ENCODE peak calls at places on chromosomes 7 and 10, in seven cellular contexts. C is neural progenitor cell, P is hepatocyte, Y is endothelial cell, L is right atrium auricular region, F is upper lobe of right lung, N is choroid plexus epithelial cell. B is an unnamed sample.

GRCh38 chr10:101995451-101996063 is 60.4 kb downstream of the ARMH3 start:
- DNase-seq in P (no peak), C (no peak), Y (no peak), N (peak), F (no peak), L (no peak), B (no peak)

GRCh38 chr7:36281945-36282727 is 107.5 kb upstream of the ANLN start:
- DNase-seq in F (no peak), Y (no peak), L (no peak), N (peak), P (no peak), C (no peak), B (peak)

GRCh38 chr10:26044123-26044749 is 110.2 kb downstream of the MYO3A start:
- DNase-seq in N (peak), P (peak), C (peak), Y (no peak), F (peak), L (no peak), B (no peak)

GRCh38 chr10:3206516-3207157 is 34.1 kb upstream of the PITRM1 start:
- DNase-seq in C (no peak), F (no peak), N (peak), P (no peak), L (no peak), Y (no peak), B (no peak)

GRCh38 chr10:88851706-88852105 is at the start of gene ANKRD22:
- DNase-seq in L (peak), N (peak), C (no peak), P (peak), Y (no peak), F (no peak), B (peak)

GRCh38 chr7:12629816-12630614 is 57.4 kb upstream of the ARL4A start:
- DNase-seq in C (no peak), F (no peak), Y (no peak), N (no peak), L (no peak), P (no peak), B (no peak)

GRCh38 chr7:156897673-156898072 is 4.7 kb upstream of the LMBR1 start:
- DNase-seq in N (no peak), L (no peak), F (no peak), P (no peak), Y (no peak), C (no peak), B (no peak)

GRCh38 chr10:119274519-119275045 is 67.2 kb downstream of the GRK5 start:
- DNase-seq in N (no peak), F (no peak), L (no peak), Y (no peak), P (no peak), C (no peak), B (no peak)

GRCh38 chr10:117241541-117242462 is 888 bp downstream of the SLC18A2 start:
- DNase-seq in P (peak), Y (peak), F (no peak), N (peak), C (peak), L (no peak), B (no peak)

GRCh38 chr7:143444063-143444782 is 970 bp downstream of the TAS2R60 start:
- DNase-seq in F (no peak), L (no peak), Y (no peak), N (no peak), P (no peak), C (no peak), B (no peak)

GRCh38 chr7:20085086-20085485 is 132.1 kb downstream of the MACC1 start:
- DNase-seq in P (peak), C (no peak), Y (no peak), F (no peak), L (no peak), N (no peak), B (no peak)

GRCh38 chr10:75773139-75773801 is 341.8 kb downstream of the LRMDA start:
- DNase-seq in C (no peak), L (peak), N (peak), P (peak), F (no peak), Y (no peak), B (no peak)

GRCh38 chr7:106421181-106421762 is 136.5 kb upstream of the NAMPT start:
- DNase-seq in N (peak), Y (no peak), F (peak), L (peak), C (no peak), P (peak), B (peak)

GRCh38 chr10:97640868-97641811 is 669 bp downstream of the PI4K2A start:
- DNase-seq in Y (peak), P (peak), F (peak), L (peak), C (peak), N (peak), B (peak)

GRCh38 chr10:123385508-123385907 is 231.3 kb downstream of the BUB3 start:
- DNase-seq in P (no peak), F (no peak), C (no peak), Y (no peak), N (no peak), L (no peak), B (no peak)

GRCh38 chr7:153628825-153629224 is 423.4 kb upstream of the DPP6 start:
- DNase-seq in P (no peak), C (no peak), Y (no peak), L (no peak), F (no peak), N (no peak), B (no peak)

GRCh38 chr7:81232084-81232799 is 313.4 kb upstream of the SEMA3C start:
- DNase-seq in N (no peak), Y (no peak), P (no peak), C (no peak), F (no peak), L (no peak), B (no peak)

GRCh38 chr10:122233857-122234348 is 37.2 kb upstream of the BTBD16 start:
- DNase-seq in F (no peak), C (no peak), L (no peak), Y (no peak), P (no peak), N (no peak), B (no peak)

DNA sequence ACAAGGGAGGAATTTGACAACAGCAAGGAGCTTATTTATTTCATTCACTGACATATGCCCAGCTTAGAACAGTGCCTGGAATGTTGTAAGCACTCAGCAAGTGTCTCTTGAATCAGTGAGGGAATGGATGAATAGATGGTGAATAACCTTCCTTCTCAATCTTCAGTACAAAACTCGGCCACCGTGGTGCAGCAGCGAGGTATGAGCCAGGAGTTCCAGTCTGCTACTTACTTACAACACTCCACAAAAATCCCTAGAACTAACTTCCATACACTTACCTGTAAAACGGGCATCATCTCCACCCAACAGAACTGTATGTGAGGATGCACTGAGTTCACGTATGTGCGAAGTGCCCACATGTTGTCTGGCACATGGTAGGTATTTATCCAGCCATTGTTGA is 237.4 kb downstream of the WDR11 start:
- DNase-seq in Y (peak), N (peak), C (peak), P (peak), L (no peak), F (no peak), B (no peak)
- TF ChIP-seq CTCF in Y (peak), N (peak), C (peak), P (peak), L (no peak), F (peak), B (no peak)

GRCh38 chr7:121753965-121754364 is 119.0 kb upstream of the PTPRZ1 start:
- DNase-seq in P (no peak), C (no peak), L (no peak), N (no peak), F (no peak), Y (no peak), B (no peak)

GRCh38 chr7:121755818-121756501 is 117.0 kb upstream of the PTPRZ1 start:
- DNase-seq in C (peak), Y (no peak), F (no peak), P (peak), L (no peak), N (no peak), B (no peak)

GRCh38 chr7:121755286-121755685 is 117.7 kb upstream of the PTPRZ1 start:
- DNase-seq in P (no peak), N (peak), C (no peak), Y (no peak), F (no peak), L (no peak), B (no peak)

GRCh38 chr7:121748546-121748945 is 124.4 kb upstream of the PTPRZ1 start:
- DNase-seq in L (no peak), N (no peak), F (no peak), P (no peak), Y (no peak), C (no peak), B (no peak)

GRCh38 chr7:121752706-121753105 is 120.3 kb upstream of the PTPRZ1 start:
- DNase-seq in P (peak), L (no peak), F (no peak), C (peak), N (peak), Y (no peak), B (no peak)
- TF ChIP-seq CTCF in P (peak), L (peak), F (no peak), C (peak), N (peak), Y (no peak), B (no peak)

GRCh38 chr7:24403557-24403956 is 119.6 kb downstream of the NPY start:
- DNase-seq in P (no peak), F (no peak), Y (no peak), C (no peak), N (no peak), L (no peak), B (no peak)

GRCh38 chr7:24404315-24404714 is 120.3 kb downstream of the NPY start:
- DNase-seq in Y (no peak), F (no peak), C (no peak), L (no peak), N (no peak), P (no peak), B (no peak)

GRCh38 chr7:24402655-24403054 is 118.7 kb downstream of the NPY start:
- DNase-seq in F (no peak), P (no peak), N (no peak), L (no peak), C (no peak), Y (no peak), B (no peak)

GRCh38 chr7:24405002-24405401 is 121.0 kb downstream of the NPY start:
- DNase-seq in C (no peak), P (no peak), F (no peak), Y (no peak), L (no peak), N (no peak), B (no peak)

GRCh38 chr7:24401628-24402593 is 117.9 kb downstream of the NPY start:
- DNase-seq in P (peak), N (peak), L (no peak), F (no peak), Y (no peak), C (no peak), B (no peak)
- TF ChIP-seq CTCF in P (peak), N (peak), L (peak), F (peak), Y (peak), C (peak), B (peak)

DNA sequence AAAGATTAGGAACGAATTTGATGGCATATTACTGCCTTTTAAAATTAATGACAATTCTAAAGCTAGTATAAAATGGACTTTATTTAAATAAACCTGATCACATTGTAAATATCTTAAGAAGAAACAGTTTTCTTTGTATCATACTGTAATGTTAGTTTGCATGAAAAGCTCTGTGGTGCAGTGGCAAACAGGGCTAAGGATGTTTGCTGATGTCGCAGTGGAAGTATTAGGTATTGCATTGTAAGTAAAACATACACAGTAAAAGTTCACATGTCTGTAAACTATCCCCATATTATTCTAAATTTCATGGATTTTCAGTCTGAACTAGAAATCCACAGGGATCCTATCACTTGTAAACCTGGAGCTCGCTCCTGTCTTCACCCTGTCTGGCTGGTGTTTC is 252.6 kb upstream of the ZNF32 start:
- DNase-seq in C (no peak), N (peak), F (no peak), P (no peak), L (no peak), Y (no peak), B (no peak)
- TF ChIP-seq CTCF in C (no peak), N (peak), F (no peak), P (peak), L (peak), Y (no peak), B (no peak)

DNA sequence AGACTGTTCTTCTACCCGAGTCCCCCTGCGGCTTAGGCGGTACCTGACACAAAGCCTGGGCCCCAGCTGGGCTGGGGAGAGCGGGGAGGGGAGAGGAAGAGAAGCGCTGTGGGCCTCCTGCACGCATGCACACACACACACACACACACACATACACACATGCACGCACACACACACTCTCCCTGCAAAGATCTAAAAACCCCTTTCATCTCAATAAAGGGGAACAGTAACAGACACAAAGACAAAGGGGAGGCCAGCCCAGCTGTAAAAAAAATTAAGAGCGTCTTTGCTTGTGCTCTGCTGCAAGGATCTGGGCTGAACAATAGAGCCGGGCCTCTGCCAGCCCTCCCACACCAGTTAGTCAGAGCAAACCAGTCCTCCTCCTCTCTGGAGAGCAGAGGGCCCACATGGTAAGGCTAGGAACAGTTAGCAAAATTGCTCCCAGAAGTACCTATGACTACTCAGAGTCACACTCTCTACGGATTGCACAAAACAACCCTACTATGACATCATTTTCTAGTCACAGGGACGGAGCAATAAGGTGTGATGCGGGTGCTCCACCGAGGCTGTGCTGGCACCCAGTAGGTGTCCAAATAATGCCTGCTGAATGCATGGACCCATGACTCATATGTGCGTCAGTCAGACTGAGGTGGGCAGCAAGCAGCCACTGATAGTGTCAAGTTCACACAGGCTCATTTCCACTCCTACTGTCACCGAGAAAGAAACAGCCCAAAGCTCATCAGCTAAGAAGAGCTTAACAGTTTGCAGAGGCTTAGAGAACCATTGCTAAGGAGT is 9.2 kb downstream of the ITPRIP start:
- DNase-seq in L (no peak), Y (peak), P (peak), C (peak), N (peak), F (no peak), B (peak)
- TF ChIP-seq CTCF in L (no peak), Y (no peak), P (no peak), C (no peak), N (no peak), F (no peak), B (no peak)

GRCh38 chr7:28458732-28459131 is 46.4 kb downstream of the CREB5 start:
- DNase-seq in N (no peak), F (no peak), L (no peak), Y (no peak), C (no peak), P (no peak), B (no peak)
- TF ChIP-seq CTCF in N (no peak), F (no peak), L (no peak), Y (no peak), C (no peak), P (no peak), B (no peak)

GRCh38 chr7:56007167-56007652 is 42.8 kb downstream of the NIPSNAP2 start:
- DNase-seq in Y (no peak), N (peak), P (peak), C (no peak), F (no peak), L (no peak), B (no peak)

GRCh38 chr7:56009695-56010094 is 41.5 kb downstream of the PSPH start:
- DNase-seq in N (no peak), L (no peak), F (no peak), Y (no peak), P (no peak), C (no peak), B (no peak)

GRCh38 chr7:56007891-56008290 is 43.4 kb downstream of the PSPH start:
- DNase-seq in Y (no peak), C (no peak), P (no peak), L (no peak), N (no peak), F (no peak), B (no peak)

GRCh38 chr7:56003749-56004148 is 39.4 kb downstream of the NIPSNAP2 start:
- DNase-seq in C (no peak), P (no peak), Y (no peak), N (no peak), F (no peak), L (no peak), B (no peak)
- TF ChIP-seq CTCF in C (no peak), P (no peak), Y (no peak), N (no peak), F (no peak), L (no peak), B (no peak)

B was measured in CD14-positive monocyte.